ENCODE peak calls at places on chromosomes 12 and 14, in six cellular contexts. T is fibroblast of lung, U is AG09319, V is sciatic nerve, N is iris pigment epithelial cell, F is nephron progenitor cell. O is an unnamed sample.

GRCh38 chr14:103317251-103317650 is 16.8 kb upstream of the EIF5 start:
- DNase-seq in T (no peak), U (no peak), V (no peak), N (no peak), F (no peak), O (no peak)

GRCh38 chr14:32128703-32129102 is 51.6 kb downstream of the ARHGAP5 start:
- DNase-seq in T (no peak), U (no peak), V (no peak), N (no peak), F (no peak), O (no peak)

GRCh38 chr14:54662491-54663116 is 95.7 kb downstream of the SAMD4A start:
- DNase-seq in T (no peak), U (no peak), V (no peak), N (no peak), F (no peak), O (no peak)

GRCh38 chr12:122788387-122788786 is 14.0 kb downstream of the CCDC62 start:
- DNase-seq in T (peak), U (no peak), V (no peak), N (peak), F (no peak), O (peak)

GRCh38 chr12:7064516-7064915 is 4.0 kb downstream of the C1S start:
- DNase-seq in T (no peak), U (no peak), V (no peak), N (no peak), F (no peak), O (no peak)

GRCh38 chr14:53999061-53999488 is 42.5 kb upstream of the BMP4 start:
- DNase-seq in T (peak), U (no peak), V (no peak), N (peak), F (no peak), O (peak)

GRCh38 chr14:65210827-65211192 is 108.5 kb upstream of the MAX start:
- DNase-seq in T (peak), U (no peak), V (no peak), N (peak), F (no peak), O (no peak)

GRCh38 chr14:32513571-32514009 is 184.5 kb downstream of the AKAP6 start:
- DNase-seq in T (peak), U (no peak), V (no peak), N (peak), F (no peak), O (no peak)

GRCh38 chr12:29026419-29026818 is 122.7 kb upstream of the FAR2 start:
- DNase-seq in T (no peak), U (peak), V (no peak), N (peak), F (no peak), O (no peak)

GRCh38 chr14:90287791-90288190 is 31.4 kb downstream of the PSMC1 start:
- DNase-seq in T (no peak), U (no peak), V (no peak), N (no peak), F (no peak), O (no peak)

GRCh38 chr14:77947372-77947771 is 147.5 kb downstream of the ADCK1 start:
- DNase-seq in T (no peak), U (no peak), V (no peak), N (no peak), F (no peak), O (no peak)

GRCh38 chr12:83818888-83819287 is 1093.7 kb downstream of the SLC6A15 start:
- DNase-seq in T (peak), U (no peak), V (no peak), N (peak), F (peak), O (peak)

GRCh38 chr12:51232642-51233041 is 6.0 kb upstream of the DAZAP2 start:
- DNase-seq in T (no peak), U (no peak), V (no peak), N (no peak), F (no peak), O (no peak)

O was measured in AG09309.